ENCODE peak calls at places on chromosomes 4 and X, in four cellular contexts. C is SK-N-SH, A is GM12878, W is K562. B is an unnamed sample.

GRCh38 chrX:151624677-151625076 is 61.2 kb downstream of the PASD1 start:
- DNase-seq in C (no peak), A (no peak), W (no peak), B (no peak)

GRCh38 chr4:9800878-9801277 is 19.4 kb downstream of the DRD5 start:
- DNase-seq in C (no peak), A (no peak), W (no peak), B (no peak)

GRCh38 chr4:83109480-83110221 is 4.9 kb downstream of the PLAC8 start:
- DNase-seq in C (peak), A (no peak), W (no peak), B (peak)

GRCh38 chr4:176400816-176401461 is 81.2 kb downstream of the SPCS3 start:
- DNase-seq in C (no peak), A (no peak), W (no peak), B (no peak)

GRCh38 chr4:102441978-102442890 is 58.9 kb upstream of the NFKB1 start:
- DNase-seq in C (no peak), A (no peak), W (no peak), B (no peak)

GRCh38 chr4:177108708-177109107 is 201.0 kb upstream of the NEIL3 start:
- DNase-seq in C (no peak), A (no peak), W (no peak), B (no peak)

GRCh38 chrX:153926863-153927685 is 1.0 kb upstream of the ARHGAP4 start:
- DNase-seq in C (peak), A (peak), W (peak), B (no peak)

GRCh38 chr4:178752954-178753525 is 1310.8 kb upstream of the AGA start:
- DNase-seq in C (no peak), A (no peak), W (no peak), B (no peak)

GRCh38 chrX:139828830-139829229 is 104.0 kb downstream of the ATP11C start:
- DNase-seq in C (peak), A (no peak), W (no peak), B (no peak)

GRCh38 chrX:41514179-41514578 is 67.0 kb downstream of the NYX start:
- DNase-seq in C (no peak), A (no peak), W (no peak), B (no peak)

GRCh38 chr4:45527160-45527559 is 596.7 kb downstream of the GABRG1 start:
- DNase-seq in C (no peak), A (no peak), W (no peak), B (no peak)

DNA sequence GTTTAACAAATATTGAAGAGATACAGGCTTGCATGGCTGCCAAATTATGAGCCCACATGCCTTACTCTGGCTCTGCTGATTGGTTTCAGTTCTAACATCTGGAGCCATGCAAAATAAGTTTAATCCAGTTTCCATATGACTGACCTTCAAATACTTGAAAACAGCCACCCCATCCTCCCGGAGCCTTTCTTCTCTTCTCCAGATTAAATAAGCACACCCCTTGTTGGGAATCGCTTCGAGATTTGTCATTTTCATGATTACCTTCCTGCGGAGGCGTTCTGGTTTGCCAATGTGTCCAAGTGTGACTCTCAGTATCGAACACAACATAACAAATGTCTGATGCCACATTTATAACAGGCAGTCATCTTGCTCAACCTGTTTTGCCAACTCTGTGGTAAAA is 101.6 kb upstream of the JADE1 start:
- DNase-seq in C (no peak), A (no peak), W (no peak), B (no peak)
- TF ChIP-seq USF2 in C (no peak), A (no peak), W (no peak), B (no peak)

GRCh38 chr4:7194251-7195137 is 2.2 kb downstream of the SORCS2 start:
- DNase-seq in C (peak), A (no peak), W (no peak), B (no peak)
- TF ChIP-seq USF1 in C (no peak), A (no peak), W (no peak), B (no peak)

GRCh38 chrX:68203656-68204055 is 229.6 kb downstream of the OPHN1 start:
- DNase-seq in C (no peak), A (no peak), W (no peak), B (no peak)
- TF ChIP-seq USF2 in C (no peak), A (no peak), W (no peak), B (no peak)

DNA sequence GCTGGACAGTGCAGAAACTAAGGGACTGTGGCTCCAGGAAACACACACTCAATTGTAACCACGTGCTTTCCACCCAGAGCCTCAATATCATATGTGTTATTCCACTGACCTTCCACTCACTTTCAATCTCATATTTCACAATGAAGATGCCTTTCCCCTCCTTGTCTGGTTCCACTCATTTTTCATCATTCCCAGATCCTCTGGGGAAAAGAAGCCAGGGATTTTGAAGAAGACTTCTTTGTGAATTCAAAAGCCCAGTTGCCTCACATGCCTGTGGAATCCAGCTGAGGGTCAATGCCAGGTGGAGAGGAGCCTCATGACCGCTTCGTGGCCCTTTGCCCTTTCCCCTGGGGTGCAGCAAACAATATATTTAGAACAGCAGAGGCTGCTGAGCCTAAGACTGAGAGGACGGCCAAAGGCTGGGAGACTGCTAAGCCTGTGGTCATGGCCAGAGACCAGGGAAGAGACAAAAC is 91.7 kb downstream of the BMP15 start:
- DNase-seq in C (no peak), A (no peak), W (no peak), B (no peak)
- TF ChIP-seq USF1 in C (no peak), A (no peak), W (no peak), B (no peak)

DNA sequence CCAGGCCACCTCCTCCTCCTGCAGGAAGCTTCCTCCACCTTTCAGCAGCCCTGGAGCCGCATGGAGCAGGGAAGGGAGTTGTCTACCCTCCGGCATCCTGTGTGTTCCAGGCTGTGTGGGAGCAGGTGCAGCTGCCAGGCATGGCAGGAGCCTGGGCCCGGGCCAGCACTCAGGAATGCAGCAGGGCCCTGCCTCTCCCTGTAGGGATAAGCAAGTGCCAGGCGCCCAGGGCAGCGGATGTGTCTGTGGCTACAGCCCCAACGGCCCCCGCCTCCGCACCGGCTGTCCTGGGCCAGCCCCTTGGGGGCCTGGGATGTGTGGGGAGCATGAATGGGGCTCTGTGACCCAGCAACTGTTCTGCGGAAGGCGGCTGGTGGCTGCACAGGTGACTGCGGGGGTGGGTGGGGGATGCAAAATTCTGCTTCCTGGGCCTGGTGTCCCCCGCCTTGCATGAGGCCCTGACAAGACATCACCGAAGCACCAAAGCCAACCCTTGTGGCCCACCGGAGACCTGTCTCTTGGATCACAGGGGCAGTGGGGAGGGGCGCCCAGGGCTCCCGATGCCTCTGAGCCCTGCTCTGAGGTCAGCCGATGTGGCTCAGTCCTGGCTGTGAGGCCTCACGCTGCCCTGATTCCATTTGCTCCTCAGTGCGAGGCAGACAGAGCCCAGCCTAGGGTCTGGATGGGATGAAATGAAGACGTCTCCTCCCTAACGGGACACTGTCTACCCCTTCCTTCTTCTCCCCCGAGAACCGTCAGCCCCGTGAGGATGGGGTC is 1.4 kb upstream of the DOK7 start:
- DNase-seq in C (no peak), A (no peak), W (no peak), B (no peak)
- TF ChIP-seq USF2 in C (no peak), A (no peak), W (no peak), B (no peak)

DNA sequence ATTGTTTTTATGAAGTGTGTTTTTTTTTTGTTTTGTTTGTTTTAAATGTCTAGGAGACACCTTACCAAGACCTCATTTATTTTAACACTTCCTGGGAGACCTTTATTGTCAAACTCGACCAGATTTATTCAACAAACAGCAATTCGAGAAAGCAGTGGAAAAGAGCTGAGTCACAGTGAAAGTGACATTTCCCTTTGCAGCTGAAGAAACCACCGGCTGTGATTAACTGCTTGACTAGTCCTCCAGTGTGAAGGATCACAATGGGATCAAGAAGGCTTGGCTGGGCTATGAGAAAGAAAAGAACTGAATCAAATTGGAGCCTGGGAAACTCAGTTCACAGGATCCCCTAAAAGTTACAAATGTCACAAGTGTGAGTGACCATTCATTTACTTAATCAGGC is 11.9 kb upstream of the ADH7 start:
- DNase-seq in C (no peak), A (peak), W (no peak), B (no peak)
- TF ChIP-seq USF1 in C (no peak), A (no peak), W (no peak), B (no peak)

DNA sequence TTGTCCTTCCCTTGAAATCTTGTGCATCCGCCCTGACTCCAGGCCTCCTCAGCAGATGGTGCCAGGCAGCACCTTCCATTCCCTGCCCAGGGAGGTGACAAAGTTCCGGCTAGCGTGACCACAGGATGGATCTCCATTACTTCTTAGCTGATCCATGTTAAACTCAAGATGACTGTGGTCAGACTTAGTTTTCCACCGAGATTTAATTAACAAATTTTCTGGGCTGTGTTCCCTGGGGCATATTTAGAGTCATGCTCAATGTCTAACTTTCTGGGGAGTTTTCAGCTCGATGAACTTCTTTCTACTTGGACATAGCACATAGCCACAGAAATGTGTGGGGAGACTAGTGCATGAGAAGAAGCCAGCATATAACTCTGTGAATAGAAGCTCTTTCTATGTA is 215.1 kb upstream of the SFRP2 start:
- DNase-seq in C (no peak), A (no peak), W (no peak), B (no peak)
- TF ChIP-seq USF2 in C (no peak), A (no peak), W (no peak), B (no peak)

GRCh38 chrX:149987613-149988012 is 49.3 kb upstream of the EOLA2 start:
- DNase-seq in C (no peak), A (no peak), W (no peak), B (no peak)

GRCh38 chrX:149979126-149979644 is 40.9 kb upstream of the EOLA2 start:
- DNase-seq in C (no peak), A (no peak), W (no peak), B (no peak)

GRCh38 chrX:149982310-149982709 is 44.0 kb upstream of the EOLA2 start:
- DNase-seq in C (no peak), A (no peak), W (no peak), B (no peak)

DNA sequence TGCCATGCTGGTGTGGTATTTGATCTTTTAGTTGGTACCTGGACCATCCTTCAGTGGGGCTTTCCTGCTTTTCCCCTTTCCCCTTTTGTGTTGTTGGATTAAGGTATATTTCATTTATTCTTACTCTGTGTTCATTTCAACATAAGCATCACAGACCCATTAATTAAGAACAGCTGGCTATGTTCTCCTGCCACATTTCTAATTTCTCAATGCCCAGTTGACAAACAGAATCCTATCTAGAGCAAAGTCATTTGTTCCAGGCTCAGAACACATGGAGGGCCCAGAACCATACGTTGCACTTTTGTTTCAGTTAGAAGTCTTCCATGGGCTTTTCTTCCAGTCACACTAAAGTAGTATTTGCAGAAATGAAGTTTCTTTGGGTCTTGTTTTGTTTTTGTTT is 46.1 kb upstream of the EOLA2 start:
- DNase-seq in C (no peak), A (no peak), W (no peak), B (no peak)
- TF ChIP-seq USF1 in C (no peak), A (no peak), W (no peak), B (no peak)

GRCh38 chr4:126664839-126665238 is 967.9 kb upstream of the INTU start:
- DNase-seq in C (no peak), A (no peak), W (no peak), B (no peak)
- TF ChIP-seq USF2 in C (no peak), A (no peak), W (no peak), B (no peak)

DNA sequence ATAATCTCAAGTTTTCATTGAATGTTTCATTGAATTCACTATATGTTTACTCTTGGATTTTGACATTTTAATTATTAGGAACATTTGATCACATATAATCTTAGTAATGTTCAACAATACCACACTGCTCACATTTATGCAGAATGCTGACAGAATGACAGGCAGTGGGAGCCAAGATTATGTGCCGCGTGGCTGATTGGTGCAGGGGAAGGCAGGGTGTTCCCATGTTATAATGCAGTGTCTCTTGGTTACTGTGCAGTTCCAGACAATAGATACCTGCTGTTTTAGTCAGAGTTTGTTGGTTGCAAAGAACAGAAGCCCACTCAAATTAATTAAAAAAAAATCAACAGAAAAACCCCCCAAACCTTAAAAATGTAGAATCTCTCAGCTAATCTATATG is 33.0 kb downstream of the FHIP1A start:
- DNase-seq in C (no peak), A (no peak), W (no peak), B (no peak)
- TF ChIP-seq USF1 in C (no peak), A (no peak), W (no peak), B (no peak)

B was measured in WTC11.